ENCODE peak calls at places on chromosome 13, in seven cellular contexts. X is sciatic nerve; S is stimulated activated CD4-positive, alpha-beta T cell treated with anti-CD3 and anti-CD28 coated beads, Interleukin-15, amount 100 ng/mL, for 24 hours; J is caudate nucleus; V is foreskin fibroblast; Z is NCI-H1105 treated with DMSO at 0.1 percent for 48 hours; R is GOT3. B is an unnamed sample.

GRCh38 chr13:49563513-49563912 is 21.8 kb downstream of the RCBTB1 start:
- DNase-seq in X (no peak), S (no peak), J (no peak), V (peak; percentile 75), Z (no peak), R (no peak), B (no peak)

GRCh38 chr13:73849292-73849691 is 284.9 kb downstream of the KLF12 start:
- DNase-seq in X (no peak), S (peak; percentile 18), J (no peak), V (peak; percentile 58), Z (no peak), R (no peak), B (no peak)

GRCh38 chr13:60887711-60888110 is 490.7 kb downstream of the TDRD3 start:
- DNase-seq in X (no peak), S (no peak), J (no peak), V (no peak), Z (no peak), R (no peak), B (no peak)

GRCh38 chr13:40230833-40231266 is 435.6 kb downstream of the FOXO1 start:
- DNase-seq in X (no peak), S (no peak), J (no peak), V (peak; percentile 69), Z (no peak), R (no peak), B (no peak)

GRCh38 chr13:80655778-80656518 is 315.0 kb upstream of the SPRY2 start:
- DNase-seq in X (no peak), S (no peak), J (no peak), V (no peak), Z (no peak), R (no peak), B (no peak)

GRCh38 chr13:74444877-74445479 is 310.8 kb upstream of the KLF12 start:
- DNase-seq in X (no peak), S (no peak), J (no peak), V (peak; percentile 54), Z (no peak), R (no peak), B (no peak)

GRCh38 chr13:61500176-61500575 is 84.5 kb upstream of the PCDH20 start:
- DNase-seq in X (no peak), S (no peak), J (no peak), V (no peak), Z (no peak), R (no peak), B (no peak)

GRCh38 chr13:110109910-110110309 is 197.0 kb downstream of the COL4A1 start:
- DNase-seq in X (no peak), S (no peak), J (no peak), V (peak; percentile 95), Z (no peak), R (peak; percentile 68), B (no peak)

GRCh38 chr13:81017525-81018152 is 676.7 kb upstream of the SPRY2 start:
- DNase-seq in X (no peak), S (no peak), J (no peak), V (peak; percentile 70), Z (peak; percentile 54), R (no peak), B (no peak)

GRCh38 chr13:100300708-100301107 is 211.8 kb downstream of the PCCA start:
- DNase-seq in X (no peak), S (no peak), J (no peak), V (no peak), Z (no peak), R (no peak), B (no peak)

GRCh38 chr13:82571653-82572052 is 1310.6 kb downstream of the SLITRK1 start:
- DNase-seq in X (no peak), S (no peak), J (no peak), V (no peak), Z (no peak), R (no peak), B (no peak)

GRCh38 chr13:37791699-37792098 is 77.9 kb downstream of the TRPC4 start:
- DNase-seq in X (no peak), S (no peak), J (no peak), V (peak; percentile 3), Z (no peak), R (no peak), B (no peak)

GRCh38 chr13:36858285-36858684 is 39.3 kb downstream of the RFXAP start:
- DNase-seq in X (no peak), S (no peak), J (no peak), V (peak; percentile 63), Z (peak; percentile 62), R (no peak), B (no peak)